ENCODE peak calls at places on chromosomes 3 and 15, in seven cellular contexts. C is transverse colon; Z is posterior cingulate gyrus; I is naive thymus-derived CD8-positive, alpha-beta T cell; X is epithelial cell of prostate; Y is stimulated activated CD8-positive, alpha-beta memory T cell treated with anti-CD3 and anti-CD28 coated beads, Interleukin-7, amount 100 ng/mL, for 4 hours; G is CD4-positive, alpha-beta T cell. N is an unnamed sample.

GRCh38 chr15:82900511-82900910 is 52.0 kb downstream of the HOMER2 start:
- DNase-seq in Y (no peak), X (no peak), Z (no peak), I (no peak), C (no peak), G (no peak), N (peak)

GRCh38 chr3:15983232-15983631 is 185.5 kb upstream of the ANKRD28 start:
- DNase-seq in Z (no peak), X (peak), Y (no peak), C (no peak), G (no peak), I (no peak), N (no peak)

GRCh38 chr15:79728867-79729266 is 167.9 kb downstream of the MTHFS start:
- DNase-seq in Z (peak), X (no peak), I (no peak), C (no peak), Y (no peak), G (no peak), N (no peak)

GRCh38 chr3:31004025-31004678 is 109.7 kb upstream of the GADL1 start:
- DNase-seq in C (no peak), I (no peak), G (no peak), Z (no peak), X (peak), Y (no peak), N (no peak)

GRCh38 chr15:58247803-58248503 is 109.8 kb downstream of the AQP9 start:
- DNase-seq in G (no peak), Y (no peak), C (peak), I (no peak), Z (peak), X (no peak), N (no peak)

GRCh38 chr15:33654859-33655258 is 313.4 kb upstream of the CHRM5 start:
- DNase-seq in C (no peak), Z (peak), X (no peak), G (no peak), I (no peak), Y (no peak), N (peak)

GRCh38 chr3:8497582-8497981 is 4.0 kb upstream of the LMCD1 start:
- DNase-seq in I (no peak), C (no peak), G (no peak), Z (no peak), Y (no peak), X (no peak), N (no peak)

GRCh38 chr3:29696311-29696710 is 415.4 kb downstream of the RBMS3 start:
- DNase-seq in I (no peak), G (no peak), Y (no peak), Z (no peak), X (no peak), C (no peak), N (no peak)

GRCh38 chr3:109718822-109719221 is 381.5 kb upstream of the DPPA4 start:
- DNase-seq in G (no peak), Y (no peak), X (no peak), C (no peak), Z (no peak), I (no peak), N (peak)

GRCh38 chr15:75201609-75202250 is at the start of gene C15orf39:
- DNase-seq in Y (peak), C (peak), Z (peak), G (peak), I (peak), X (no peak), N (peak)

N was measured in NCI-H524.